ENCODE peak calls at places on chromosomes 6 and 20, in nine cellular contexts. A, W, Y, O, D, S, G, J and V are unnamed samples.

GRCh38 chr20:39986231-39986904 is 702.7 kb downstream of the MAFB start:
- DNase-seq in O (peak), Y (peak), A (no peak), W (no peak), S (peak), J (peak), D (no peak), G (peak), V (peak)

GRCh38 chr6:114783083-114783482 is 440.3 kb upstream of the HS3ST5 start:
- DNase-seq in O (no peak), W (no peak), Y (no peak), A (no peak), G (peak), S (no peak), D (no peak), J (no peak), V (no peak)

GRCh38 chr6:100257661-100258395 is 206.9 kb downstream of the SIM1 start:
- DNase-seq in D (no peak), S (peak), A (no peak), G (peak), O (no peak), Y (no peak), W (no peak), J (no peak), V (no peak)

GRCh38 chr6:88287696-88288095 is 121.5 kb upstream of the CNR1 start:
- DNase-seq in S (no peak), J (no peak), G (no peak), Y (no peak), D (no peak), W (no peak), A (no peak), O (no peak), V (no peak)

GRCh38 chr6:33981421-33981820 is 164.5 kb downstream of the GRM4 start:
- DNase-seq in S (no peak), G (no peak), O (peak), A (no peak), D (peak), W (no peak), J (no peak), Y (no peak), V (peak)

GRCh38 chr6:36627801-36628246 is 33.7 kb downstream of the SRSF3 start:
- DNase-seq in S (peak), D (peak), J (peak), O (peak), A (no peak), Y (peak), W (no peak), G (no peak), V (peak)

GRCh38 chr6:141401851-141402250 is 730.9 kb upstream of the GJE1 start:
- DNase-seq in J (no peak), A (no peak), S (peak), O (no peak), W (no peak), G (no peak), Y (no peak), D (no peak), V (no peak)

GRCh38 chr6:100886078-100886477 is 4.9 kb upstream of the ASCC3 start:
- DNase-seq in J (no peak), D (no peak), G (peak), S (no peak), W (no peak), A (no peak), Y (no peak), O (no peak), V (no peak)

GRCh38 chr6:156795825-156796224 is 18.6 kb downstream of the ARID1B start:
- DNase-seq in W (no peak), S (no peak), Y (no peak), A (no peak), G (no peak), O (no peak), D (no peak), J (no peak), V (peak)

GRCh38 chr6:132952998-132953397 is 138.6 kb downstream of the RPS12 start:
- DNase-seq in A (no peak), W (no peak), S (no peak), G (no peak), D (no peak), Y (no peak), O (no peak), J (no peak), V (no peak)

GRCh38 chr20:3243718-3244358 is 4.8 kb upstream of the SLC4A11 start:
- DNase-seq in S (no peak), D (no peak), Y (no peak), A (no peak), O (no peak), G (peak), W (no peak), J (no peak), V (no peak)

GRCh38 chr6:28648878-28649375 is 123.2 kb downstream of the GPX5 start:
- DNase-seq in D (no peak), Y (no peak), S (no peak), A (no peak), W (no peak), O (no peak), J (no peak), G (peak), V (no peak)

GRCh38 chr6:161161889-161162624 is 111.8 kb downstream of the AGPAT4 start:
- DNase-seq in D (no peak), G (no peak), A (no peak), S (peak), Y (peak), W (no peak), J (no peak), O (no peak), V (no peak)

GRCh38 chr6:4637691-4638433 is 138.3 kb upstream of the CDYL start:
- DNase-seq in W (no peak), D (no peak), Y (no peak), J (no peak), G (no peak), A (no peak), S (peak), O (no peak), V (no peak)

GRCh38 chr6:20092071-20092566 is 120.2 kb downstream of the MBOAT1 start:
- DNase-seq in G (peak), S (peak), D (no peak), W (no peak), J (no peak), Y (no peak), O (no peak), A (no peak), V (no peak)

GRCh38 chr6:161305860-161306259 is 32.0 kb upstream of the AGPAT4 start:
- DNase-seq in S (no peak), Y (no peak), D (no peak), G (no peak), W (no peak), O (no peak), A (no peak), J (no peak), V (no peak)

GRCh38 chr6:56953597-56954388 is 1.1 kb upstream of the BEND6 start:
- DNase-seq in J (no peak), A (no peak), W (no peak), D (no peak), O (no peak), S (peak), G (peak), Y (no peak), V (no peak)

GRCh38 chr6:116624036-116624805 is 7.9 kb downstream of the RSPH4A start:
- DNase-seq in J (no peak), O (no peak), S (no peak), G (no peak), D (no peak), W (no peak), Y (no peak), A (no peak), V (no peak)

GRCh38 chr6:47938411-47938810 is 156.6 kb downstream of the OPN5 start:
- DNase-seq in G (no peak), O (no peak), J (no peak), Y (no peak), S (no peak), D (no peak), A (no peak), W (no peak), V (no peak)

GRCh38 chr6:45148711-45149341 is 179.3 kb upstream of the RUNX2 start:
- DNase-seq in J (no peak), Y (no peak), D (no peak), A (no peak), O (no peak), G (no peak), W (no peak), S (peak), V (no peak)

GRCh38 chr6:168012431-168013249 is 15.2 kb downstream of the KIF25 start:
- DNase-seq in O (no peak), W (no peak), J (no peak), D (no peak), Y (no peak), A (no peak), S (no peak), G (no peak), V (no peak)

GRCh38 chr20:57567471-57568079 is 6.7 kb downstream of the PCK1 start:
- DNase-seq in S (no peak), J (no peak), G (no peak), W (no peak), A (no peak), O (no peak), Y (no peak), D (peak), V (no peak)

GRCh38 chr20:37680420-37680819 is 13.4 kb upstream of the CTNNBL1 start:
- DNase-seq in W (no peak), S (peak), D (no peak), J (no peak), G (no peak), A (no peak), Y (no peak), O (no peak), V (no peak)

GRCh38 chr6:134911532-134911931 is 38.4 kb downstream of the ALDH8A1 start:
- DNase-seq in A (no peak), D (no peak), G (no peak), O (no peak), J (no peak), S (peak), Y (no peak), W (no peak), V (no peak)

GRCh38 chr6:79684821-79685220 is 53.7 kb downstream of the SH3BGRL2 start:
- DNase-seq in S (no peak), D (no peak), W (no peak), Y (no peak), A (no peak), O (no peak), G (no peak), J (no peak), V (no peak)

GRCh38 chr6:146200136-146200708 is 171.4 kb downstream of the GRM1 start:
- DNase-seq in G (no peak), W (no peak), S (no peak), Y (no peak), A (no peak), J (no peak), O (no peak), D (no peak), V (no peak)

GRCh38 chr6:156685823-156686428 is 91.3 kb upstream of the ARID1B start:
- DNase-seq in D (no peak), G (peak), A (no peak), O (peak), W (no peak), S (no peak), J (no peak), Y (no peak), V (no peak)

GRCh38 chr6:119479860-119480655 is 130.5 kb upstream of the MAN1A1 start:
- DNase-seq in J (no peak), Y (no peak), G (no peak), A (no peak), S (peak), W (no peak), O (no peak), D (no peak), V (no peak)

GRCh38 chr20:37435607-37436006 is 85.4 kb upstream of the NNAT start:
- DNase-seq in S (no peak), J (no peak), G (no peak), O (no peak), D (peak), A (no peak), W (no peak), Y (no peak), V (peak)

GRCh38 chr20:52313335-52313963 is 121.9 kb upstream of the ZFP64 start:
- DNase-seq in W (no peak), S (peak), A (no peak), G (peak), D (no peak), J (no peak), Y (no peak), O (no peak), V (no peak)

GRCh38 chr6:43570876-43571441 is 4.9 kb downstream of the XPO5 start:
- DNase-seq in J (no peak), G (no peak), Y (no peak), D (no peak), W (no peak), S (peak), O (no peak), A (no peak), V (no peak)

GRCh38 chr6:14754636-14755513 is 491.0 kb upstream of the JARID2 start:
- DNase-seq in S (no peak), W (no peak), Y (no peak), J (no peak), O (no peak), D (no peak), A (no peak), G (no peak), V (no peak)

GRCh38 chr6:53426544-53427270 is 78.0 kb upstream of the ELOVL5 start:
- DNase-seq in G (no peak), W (no peak), S (no peak), O (no peak), Y (no peak), J (no peak), A (no peak), D (no peak), V (no peak)

GRCh38 chr6:130949553-130949952 is 113.5 kb downstream of the EPB41L2 start:
- DNase-seq in W (no peak), J (no peak), D (no peak), O (no peak), Y (no peak), S (no peak), G (no peak), A (no peak), V (no peak)

GRCh38 chr20:33945391-33946079 is 48.2 kb upstream of the RALY start:
- DNase-seq in D (no peak), W (no peak), O (no peak), A (peak), Y (no peak), J (no peak), S (peak), G (no peak), V (no peak)

GRCh38 chr6:167573461-167574215 is 248.8 kb downstream of the TTLL2 start:
- DNase-seq in O (peak), G (no peak), W (no peak), A (no peak), D (no peak), Y (peak), J (peak), S (no peak), V (no peak)

GRCh38 chr20:31738729-31739549 is at the start of gene TPX2:
- DNase-seq in S (peak), D (peak), J (peak), W (peak), Y (peak), O (peak), G (peak), A (peak), V (peak)

GRCh38 chr6:148157841-148158240 is 184.8 kb upstream of the SASH1 start:
- DNase-seq in Y (no peak), G (no peak), A (no peak), W (no peak), D (no peak), J (no peak), O (no peak), S (no peak), V (no peak)

GRCh38 chr20:62666736-62667529 is 24.6 kb downstream of the SLCO4A1 start:
- DNase-seq in W (no peak), D (no peak), Y (no peak), S (no peak), O (peak), A (no peak), G (no peak), J (no peak), V (no peak)
- H3K27ac ChIP-seq in W (no peak), D (no peak), Y (peak), S (no peak), O (no peak), A (peak), G (no peak), J (no peak), V (no peak)

DNA sequence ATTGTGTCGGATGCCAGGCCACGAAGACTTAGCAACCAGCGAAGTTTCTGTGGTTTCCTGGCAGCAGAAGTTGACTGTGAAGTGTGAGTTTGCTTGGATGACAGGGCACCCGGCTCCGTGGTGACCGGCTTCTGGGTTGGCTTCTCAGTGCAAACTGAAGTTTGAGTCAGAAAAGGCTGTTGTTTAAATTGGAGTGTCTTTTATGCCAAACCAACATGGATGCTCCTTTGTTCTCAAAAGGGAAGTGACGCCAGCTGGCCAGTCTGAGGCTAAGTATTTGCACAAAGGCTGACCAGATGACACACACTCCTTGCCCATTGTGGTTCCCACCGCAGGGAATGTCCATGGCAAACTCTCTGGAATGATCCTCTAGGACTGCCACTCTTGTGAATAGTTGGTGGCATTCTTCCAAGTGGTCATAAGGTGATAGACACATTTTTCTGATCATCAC is 164.8 kb upstream of the QKI start:
- DNase-seq in D (no peak), G (no peak), A (no peak), O (no peak), W (no peak), S (no peak), J (no peak), Y (no peak), V (no peak)
- H3K27ac ChIP-seq in D (no peak), G (no peak), A (peak), O (no peak), W (no peak), S (no peak), J (no peak), Y (no peak), V (no peak)

DNA sequence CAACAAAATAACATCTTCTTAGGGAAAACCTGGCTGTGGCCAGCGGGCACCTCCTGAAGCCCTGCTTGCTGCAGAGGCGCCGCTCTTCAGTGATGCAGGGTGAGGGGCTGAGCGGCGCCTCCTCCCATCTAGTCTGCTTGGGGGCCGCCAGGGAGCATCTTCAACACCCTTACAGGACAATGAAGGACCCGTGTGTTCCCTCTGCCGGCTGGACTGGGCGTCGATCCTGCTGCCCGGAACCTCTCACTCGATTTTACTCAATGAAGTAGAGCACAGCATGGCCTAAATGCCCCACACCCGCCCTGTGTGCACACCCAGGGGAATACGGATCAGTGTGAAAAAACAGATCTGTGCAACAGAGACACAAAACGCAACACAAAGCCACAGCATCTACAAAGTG is 28.5 kb upstream of the MPC1 start:
- DNase-seq in J (peak), S (no peak), A (no peak), W (no peak), Y (no peak), D (no peak), O (no peak), G (no peak), V (peak)
- H3K27ac ChIP-seq in J (no peak), S (no peak), A (no peak), W (peak), Y (no peak), D (peak), O (no peak), G (no peak), V (no peak)

GRCh38 chr20:51121901-51122412 is 99.0 kb upstream of the KCNG1 start:
- DNase-seq in O (no peak), G (no peak), A (no peak), W (no peak), D (no peak), J (no peak), Y (peak), S (peak), V (no peak)
- H3K27ac ChIP-seq in O (peak), G (no peak), A (no peak), W (no peak), D (no peak), J (no peak), Y (no peak), S (no peak), V (no peak)

GRCh38 chr6:129675669-129676472 is 34.1 kb downstream of the ARHGAP18 start:
- DNase-seq in O (no peak), A (no peak), J (no peak), W (no peak), D (no peak), Y (no peak), G (no peak), S (no peak), V (no peak)

GRCh38 chr6:129672883-129673631 is 36.9 kb downstream of the ARHGAP18 start:
- DNase-seq in D (no peak), O (no peak), G (no peak), A (no peak), W (no peak), J (no peak), S (peak), Y (no peak), V (no peak)

GRCh38 chr6:129671442-129672344 is 38.3 kb downstream of the ARHGAP18 start:
- DNase-seq in D (peak), S (no peak), O (no peak), Y (no peak), G (peak), A (no peak), W (no peak), J (no peak), V (no peak)

GRCh38 chr6:129672345-129672691 is 37.7 kb downstream of the ARHGAP18 start:
- DNase-seq in O (no peak), S (no peak), J (no peak), G (no peak), A (no peak), Y (no peak), W (no peak), D (no peak), V (no peak)

DNA sequence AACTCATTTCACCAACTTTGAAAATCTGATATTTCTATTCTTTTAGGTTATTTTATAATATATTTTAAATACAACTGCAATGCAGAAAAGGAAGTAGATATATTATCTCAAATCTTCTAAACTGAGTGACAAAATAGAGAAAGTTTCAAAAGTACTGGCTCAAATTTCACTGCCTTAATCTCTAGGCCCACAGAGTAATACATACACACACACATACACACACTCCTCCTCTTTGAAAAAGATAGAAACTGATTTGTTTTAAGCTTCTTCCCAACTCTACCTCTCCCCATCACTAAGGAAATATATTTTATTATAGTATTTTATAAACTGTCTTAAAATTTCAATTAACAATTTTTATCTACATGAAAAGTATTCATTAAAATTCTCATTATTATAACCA is 36.2 kb downstream of the ARHGAP18 start:
- DNase-seq in D (no peak), G (no peak), W (no peak), A (no peak), J (no peak), Y (no peak), S (no peak), O (no peak), V (no peak)
- H3K27ac ChIP-seq in D (peak), G (no peak), W (no peak), A (no peak), J (peak), Y (no peak), S (peak), O (peak), V (no peak)

GRCh38 chr20:48797275-48797825 is 30.4 kb downstream of the PREX1 start:
- DNase-seq in A (peak), G (no peak), W (no peak), Y (peak), S (no peak), O (no peak), D (peak), J (peak), V (no peak)
- H3K27ac ChIP-seq in A (peak), G (peak), W (no peak), Y (no peak), S (no peak), O (no peak), D (peak), J (no peak), V (no peak)

DNA sequence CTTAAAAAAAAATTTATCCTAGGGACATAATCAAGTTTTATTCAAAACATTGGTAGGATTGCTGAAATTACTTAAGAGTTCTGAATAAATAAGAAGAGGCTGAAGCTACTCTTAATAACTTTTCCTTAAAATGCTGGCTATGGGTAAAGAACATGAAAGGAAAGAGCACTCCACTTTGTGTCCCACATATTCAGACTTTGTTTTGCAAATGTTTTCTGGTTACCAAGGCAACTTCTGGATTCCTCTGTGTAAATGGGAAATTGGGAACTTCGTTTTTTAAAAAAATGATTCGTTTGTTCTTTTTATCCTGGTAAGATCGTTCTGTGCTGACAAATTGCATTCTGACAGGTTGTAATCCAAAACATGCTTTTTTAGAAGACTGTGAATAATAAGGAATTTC is 115.0 kb downstream of the KIF6 start:
- DNase-seq in S (peak), A (no peak), J (no peak), O (no peak), G (peak), Y (no peak), W (no peak), D (no peak), V (no peak)
- H3K27ac ChIP-seq in S (no peak), A (no peak), J (no peak), O (no peak), G (no peak), Y (peak), W (no peak), D (peak), V (no peak)

GRCh38 chr6:158262755-158263154 is 49.5 kb upstream of the TULP4 start:
- DNase-seq in O (no peak), D (no peak), G (no peak), S (no peak), A (no peak), W (no peak), Y (no peak), J (no peak), V (no peak)
- H3K27ac ChIP-seq in O (no peak), D (no peak), G (no peak), S (no peak), A (peak), W (no peak), Y (no peak), J (no peak), V (no peak)